ENCODE peak calls at places on chromosome 16, in eight cellular contexts. F is activated CD8-positive, alpha-beta memory T cell treated with anti-CD3 and anti-CD28 coated beads for 24 hours; X is activated gamma-delta T cell; L is EL; A is small intestine; J is trophoblast cell; W is cardiac muscle cell; K is GDM1. R is an unnamed sample.

GRCh38 chr16:56634715-56635440 is 2.4 kb downstream of the MT1M start:
- DNase-seq in F (no peak), X (no peak), L (no peak), A (no peak), J (no peak), W (no peak), K (no peak), R (no peak)

GRCh38 chr16:69435977-69436729 is 11.7 kb downstream of the CYB5B start:
- DNase-seq in F (no peak), X (no peak), L (no peak), A (peak; percentile 35), J (no peak), W (peak; percentile 14), K (no peak), R (no peak)

GRCh38 chr16:24491721-24492120 is 47.6 kb upstream of the RBBP6 start:
- DNase-seq in F (no peak), X (no peak), L (peak; percentile 71), A (no peak), J (peak; percentile 28), W (no peak), K (no peak), R (peak; percentile 74)

GRCh38 chr16:22217890-22218730 is 12.0 kb downstream of the EEF2K start:
- DNase-seq in F (no peak), X (no peak), L (no peak), A (no peak), J (no peak), W (no peak), K (no peak), R (no peak)

GRCh38 chr16:24509536-24509935 is 29.8 kb upstream of the RBBP6 start:
- DNase-seq in F (no peak), X (no peak), L (no peak), A (no peak), J (no peak), W (no peak), K (no peak), R (no peak)

GRCh38 chr16:4690946-4691665 is 2.3 kb upstream of the NUDT16L1 start:
- DNase-seq in F (peak; percentile 56), X (no peak), L (no peak), A (no peak), J (no peak), W (no peak), K (no peak), R (no peak)

GRCh38 chr16:3638916-3639644 is 15.4 kb upstream of the DNASE1 start:
- DNase-seq in F (peak; percentile 46), X (no peak), L (no peak), A (peak; percentile 58), J (no peak), W (no peak), K (no peak), R (no peak)

GRCh38 chr16:22685162-22685830 is 128.7 kb upstream of the HS3ST2 start:
- DNase-seq in F (no peak), X (no peak), L (no peak), A (peak; percentile 25), J (no peak), W (no peak), K (no peak), R (peak; percentile 18)

GRCh38 chr16:55468352-55468990 is 10.5 kb upstream of the MMP2 start:
- DNase-seq in F (no peak), X (no peak), L (no peak), A (no peak), J (no peak), W (no peak), K (no peak), R (no peak)

GRCh38 chr16:66925322-66925840 is at the start of gene RRAD:
- DNase-seq in F (no peak), X (no peak), L (peak; percentile 41), A (no peak), J (peak; percentile 90), W (peak; percentile 60), K (no peak), R (peak; percentile 59)

GRCh38 chr16:73697336-73697735 is 599.3 kb upstream of the PSMD7 start:
- DNase-seq in F (no peak), X (no peak), L (no peak), A (no peak), J (no peak), W (no peak), K (no peak), R (no peak)

GRCh38 chr16:29304251-29304900 is 102.1 kb downstream of the NPIPB11 start:
- DNase-seq in F (no peak), X (no peak), L (no peak), A (no peak), J (no peak), W (no peak), K (no peak), R (no peak)

GRCh38 chr16:67187175-67187900 is 2.6 kb downstream of the EXOC3L1 start:
- DNase-seq in F (no peak), X (no peak), L (no peak), A (no peak), J (no peak), W (no peak), K (no peak), R (no peak)

GRCh38 chr16:88527186-88527936 is 42.8 kb upstream of the ZC3H18 start:
- DNase-seq in F (peak; percentile 90), X (peak; percentile 39), L (peak; percentile 65), A (peak; percentile 72), J (no peak), W (peak; percentile 80), K (peak; percentile 2), R (peak; percentile 34)

GRCh38 chr16:57530531-57531252 is 5.7 kb downstream of the CCDC102A start:
- DNase-seq in F (no peak), X (no peak), L (peak; percentile 14), A (peak; percentile 56), J (no peak), W (no peak), K (no peak), R (no peak)